ENCODE peak calls at places on chromosomes 3 and 15, in five cellular contexts. V, O, G, S and T are unnamed samples. For H3K9me3, the result is how much of the 10 kb centered on the place peaks cover.

GRCh38 chr15:94743668-94744067 is 512.3 kb downstream of the MCTP2 start:
- DNase-seq in G (no peak), O (no peak), V (no peak), S (no peak), T (no peak)

GRCh38 chr3:63807901-63808589 is 11.1 kb upstream of the C3orf49 start:
- DNase-seq in S (no peak), G (no peak), V (no peak), O (no peak), T (no peak)

GRCh38 chr3:11283126-11283478 is 10.9 kb downstream of the ATG7 start:
- DNase-seq in S (no peak), O (no peak), V (no peak), G (no peak), T (no peak)

GRCh38 chr15:65066001-65066634 is 1.7 kb downstream of the RASL12 start:
- DNase-seq in V (no peak), O (no peak), G (no peak), S (no peak), T (no peak)

GRCh38 chr15:85331666-85332261 is 48.6 kb upstream of the AKAP13 start:
- DNase-seq in S (no peak), G (peak), V (no peak), O (peak), T (no peak)

GRCh38 chr3:71710906-71711494 is 14.2 kb downstream of the EIF4E3 start:
- DNase-seq in G (no peak), V (no peak), O (no peak), S (no peak), T (no peak)

GRCh38 chr3:126263971-126264370 is 83.6 kb upstream of the ALDH1L1 start:
- DNase-seq in O (no peak), G (no peak), V (no peak), S (no peak), T (no peak)

GRCh38 chr3:195150194-195151118 is 120.5 kb downstream of the XXYLT1 start:
- DNase-seq in V (no peak), G (peak), O (peak), S (peak), T (no peak)

GRCh38 chr3:160319322-160319721 is 79.7 kb downstream of the IFT80 start:
- DNase-seq in G (no peak), V (no peak), S (no peak), O (no peak), T (no peak)

GRCh38 chr3:151538706-151539403 is 78.0 kb upstream of the IGSF10 start:
- DNase-seq in S (no peak), G (no peak), O (peak), V (no peak), T (no peak)

GRCh38 chr3:32076566-32076965 is 29.9 kb upstream of the GPD1L start:
- DNase-seq in G (no peak), O (no peak), V (no peak), S (no peak), T (no peak)

GRCh38 chr15:71328453-71328852 is 213.2 kb downstream of the THSD4 start:
- DNase-seq in O (no peak), G (no peak), S (no peak), V (no peak), T (no peak)

GRCh38 chr15:81133782-81134461 is at the start of gene CFAP161:
- DNase-seq in S (peak), V (no peak), G (peak), O (peak), T (no peak)

GRCh38 chr3:44292947-44293346 is 45.6 kb upstream of the TCAIM start:
- DNase-seq in O (no peak), V (no peak), S (no peak), G (no peak), T (no peak)

GRCh38 chr15:101499863-101500713 is 10.6 kb upstream of the PCSK6 start:
- DNase-seq in O (no peak), G (no peak), V (no peak), S (peak), T (no peak)

GRCh38 chr3:76552653-76553052 is 487.2 kb upstream of the ROBO2 start:
- DNase-seq in S (no peak), O (no peak), V (no peak), G (no peak), T (no peak)
- H3K9me3 ChIP-seq in S (under half), O (under half), V (under half), G (under half), T (under half)

DNA sequence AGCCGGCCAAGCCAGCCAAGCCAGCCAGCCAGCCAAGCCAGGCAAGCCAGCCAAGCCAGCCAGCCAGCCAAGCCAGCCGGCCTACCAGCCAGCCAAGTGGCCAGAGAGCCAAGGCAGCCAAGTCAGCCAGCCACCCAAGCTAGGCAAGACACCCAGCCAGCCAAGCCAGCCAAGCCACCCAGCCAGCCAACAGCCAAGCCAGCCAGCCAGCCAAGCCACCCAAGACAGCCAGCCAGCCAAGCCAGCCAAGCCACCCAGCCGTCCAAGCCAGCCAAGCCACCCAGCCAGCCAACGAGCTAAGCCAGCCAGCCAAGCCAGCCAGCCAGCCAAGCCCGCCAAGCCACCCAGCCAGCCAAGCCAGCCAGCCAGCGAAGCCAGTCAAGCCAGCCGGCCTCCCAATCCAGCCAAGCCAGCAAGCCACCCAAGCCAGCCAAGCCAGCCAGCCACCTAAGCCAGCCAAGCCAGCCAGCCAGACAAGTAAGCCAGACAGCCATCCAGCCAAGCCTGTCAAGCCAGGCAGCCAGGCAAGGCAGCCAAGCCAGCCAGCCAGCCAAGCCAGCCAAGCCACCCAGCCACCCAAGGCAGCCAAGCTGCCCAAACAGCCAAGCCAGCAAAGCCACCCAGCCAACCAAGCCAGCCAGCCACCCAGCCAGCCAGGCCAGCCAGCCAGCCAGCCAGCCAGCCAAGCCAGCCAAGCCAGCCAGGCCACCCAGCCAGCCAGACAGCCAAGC is 200.5 kb downstream of the GOLGA6L6 start:
- DNase-seq in O (no peak), S (peak), G (peak), V (peak), T (peak)
- H3K9me3 ChIP-seq in O (under half), S (under half), G (under half), V (under half), T (under half)

GRCh38 chr15:62392411-62392810 is 227.3 kb upstream of the C2CD4B start:
- DNase-seq in S (no peak), O (no peak), G (no peak), V (no peak), T (no peak)
- H3K9me3 ChIP-seq in S (under half), O (under half), G (under half), V (under half), T (under half)

DNA sequence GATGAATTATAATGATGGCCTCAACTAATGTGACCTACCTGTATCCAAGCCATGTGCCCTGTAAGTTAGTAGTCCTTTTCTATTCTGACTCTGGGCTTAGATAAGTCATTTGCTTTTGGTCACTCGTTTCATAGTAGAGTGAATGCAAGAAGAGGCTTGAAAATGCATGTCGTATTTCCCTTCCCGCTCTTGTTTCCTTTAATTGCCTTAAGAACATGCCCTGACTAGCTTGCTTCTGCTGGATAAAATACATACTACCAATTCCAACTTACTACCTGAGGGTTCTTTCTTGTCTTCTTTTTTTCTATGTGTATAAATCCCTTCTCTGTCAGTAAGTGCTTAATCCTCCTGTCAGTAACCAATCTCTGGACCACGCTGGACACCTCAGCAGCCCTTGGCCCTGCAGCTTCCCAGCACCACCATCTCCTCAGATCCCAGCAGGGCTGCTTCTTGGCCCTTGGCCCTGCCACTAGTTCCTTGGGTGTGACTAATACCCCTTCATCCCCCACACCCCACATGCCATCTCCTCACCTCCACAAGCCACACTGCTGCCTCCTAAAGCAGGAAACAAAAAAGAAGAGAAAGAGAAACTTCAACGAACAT is 771.7 kb downstream of the IGSF11 start:
- DNase-seq in S (no peak), V (no peak), O (no peak), G (no peak), T (no peak)
- H3K9me3 ChIP-seq in S (under half), V (under half), O (under half), G (under half), T (under half)